ENCODE peak calls at places on chromosomes 4 and X, in four cellular contexts. M is WTC11, L is GM12878, S is HepG2. W is an unnamed sample.

GRCh38 chr4:51843309-51844156 is 580 bp downstream of the DCUN1D4 start:
- DNase-seq in M (peak; percentile 58), L (no peak), S (peak; percentile 28), W (peak; percentile 87)

GRCh38 chr4:149223659-149224058 is 592.0 kb downstream of the IQCM start:
- DNase-seq in M (no peak), L (no peak), S (no peak), W (no peak)

GRCh38 chrX:106862972-106863688 is 40.0 kb downstream of the RIPPLY1 start:
- DNase-seq in M (peak; percentile 47), L (no peak), S (peak; percentile 3), W (peak; percentile 20)

GRCh38 chr4:27787195-27787594 is 926.6 kb downstream of the STIM2 start:
- DNase-seq in M (no peak), L (no peak), S (no peak), W (no peak)

GRCh38 chrX:145410622-145411021 is 163.3 kb downstream of the SPANXN1 start:
- DNase-seq in M (no peak), L (no peak), S (no peak), W (no peak)

GRCh38 chr4:87419578-87420249 is 2.7 kb upstream of the NUDT9 start:
- DNase-seq in M (no peak), L (no peak), S (peak; percentile 91), W (no peak)

GRCh38 chr4:153649572-153649991 is 34.5 kb upstream of the TLR2 start:
- DNase-seq in M (peak; percentile 19), L (no peak), S (peak; percentile 21), W (no peak)

GRCh38 chr4:16827762-16828724 is 70.4 kb downstream of the LDB2 start:
- DNase-seq in M (no peak), L (no peak), S (no peak), W (no peak)

GRCh38 chrX:44244008-44244407 is 99.5 kb downstream of the EFHC2 start:
- DNase-seq in M (no peak), L (no peak), S (no peak), W (no peak)

GRCh38 chr4:26590639-26591038 is 6.8 kb downstream of the TBC1D19 start:
- DNase-seq in M (no peak), L (no peak), S (no peak), W (no peak)

GRCh38 chrX:18036394-18036793 is 175.3 kb upstream of the RAI2 start:
- DNase-seq in M (no peak), L (no peak), S (no peak), W (no peak)

GRCh38 chrX:97070346-97070745 is 186.6 kb downstream of the RPA4 start:
- DNase-seq in M (no peak), L (no peak), S (no peak), W (no peak)

GRCh38 chrX:155819966-155820491 is 61.1 kb upstream of the VAMP7 start:
- DNase-seq in M (peak; percentile 58), L (peak; percentile 11), S (peak; percentile 49), W (peak; percentile 80)

GRCh38 chr4:106312377-106312776 is 3.6 kb downstream of the TBCK start:
- DNase-seq in M (no peak), L (no peak), S (no peak), W (no peak)

DNA sequence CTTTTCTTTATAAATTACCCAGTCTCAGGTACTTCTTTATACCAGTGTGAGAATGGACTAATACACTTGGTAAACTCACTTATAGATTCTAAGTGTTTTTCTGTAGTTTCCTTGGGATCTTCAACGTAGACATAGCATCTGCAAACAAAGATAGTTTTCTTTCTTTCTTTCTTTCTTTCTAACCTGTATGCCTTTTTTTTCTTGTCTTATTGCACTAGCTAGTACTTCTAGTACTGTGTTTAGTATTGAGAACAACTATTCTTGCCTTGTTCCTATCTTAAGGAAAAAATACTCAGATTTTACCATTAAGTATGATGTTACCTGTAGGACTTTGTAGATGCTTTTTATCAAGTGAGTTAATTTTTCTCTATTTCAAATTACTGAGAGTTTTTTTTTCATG is 102.2 kb downstream of the EDA start:
- DNase-seq in M (no peak), L (no peak), S (no peak), W (no peak)
- TF ChIP-seq CREM in M (no peak), L (no peak), S (no peak), W (no peak)

DNA sequence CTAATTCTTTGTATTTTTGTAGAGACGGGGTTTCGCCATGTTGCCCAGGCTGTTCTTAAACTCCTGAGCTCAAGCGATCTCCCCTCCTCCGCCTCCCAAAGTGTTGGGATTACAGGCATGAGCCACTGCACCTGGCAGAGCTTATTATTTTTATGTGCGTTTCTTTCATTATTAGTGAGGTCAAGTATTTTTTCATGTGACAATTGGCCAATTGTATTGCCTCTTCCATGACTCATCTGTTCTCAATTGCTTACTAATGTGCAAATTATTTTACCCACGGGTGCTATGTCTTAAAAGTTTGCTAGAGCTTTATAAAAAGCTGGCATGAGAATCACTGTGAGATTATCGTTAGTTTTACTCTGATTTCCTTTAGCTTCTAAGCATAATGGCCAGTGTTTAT is 13.0 kb upstream of the ARX start:
- DNase-seq in M (no peak), L (no peak), S (no peak), W (no peak)
- TF ChIP-seq CREM in M (no peak), L (no peak), S (no peak), W (no peak)

DNA sequence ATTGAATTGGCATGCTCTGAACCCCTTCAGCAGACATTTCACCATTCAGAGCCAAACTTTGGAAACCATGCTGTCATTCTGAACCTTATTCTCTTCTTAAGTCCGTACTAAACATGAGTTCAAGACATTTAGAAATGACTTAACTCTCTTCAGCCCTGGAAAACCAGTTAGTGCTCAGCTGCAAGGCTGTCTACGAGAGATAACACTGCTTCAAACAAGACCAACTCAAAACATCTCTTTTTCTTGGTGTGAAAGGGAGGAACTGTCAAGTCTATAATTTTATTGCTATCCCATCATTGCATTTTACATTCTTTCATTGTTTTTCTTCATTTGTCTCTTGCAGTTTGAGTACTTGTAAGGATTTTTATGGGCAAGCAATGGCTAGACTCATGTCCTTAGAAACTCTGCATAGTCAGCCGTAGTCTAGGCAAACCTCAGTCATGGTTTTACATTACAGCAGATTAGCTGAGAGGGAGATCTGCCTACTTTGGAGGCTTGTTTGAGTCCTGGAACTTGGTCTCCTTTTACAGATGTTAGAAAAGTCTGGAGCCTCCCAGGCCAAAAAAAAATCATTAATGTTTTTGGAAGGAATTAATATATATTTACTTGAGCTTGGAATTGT is 120.5 kb upstream of the JADE1 start:
- DNase-seq in M (no peak), L (no peak), S (no peak), W (no peak)
- TF ChIP-seq CREM in M (no peak), L (no peak), S (no peak), W (no peak)

GRCh38 chrX:148381603-148382002 is 118.8 kb upstream of the AFF2 start:
- DNase-seq in M (no peak), L (peak; percentile 8), S (no peak), W (no peak)
- TF ChIP-seq CREM in M (no peak), L (no peak), S (no peak), W (no peak)

GRCh38 chr4:25578431-25578830 is 77.2 kb upstream of the SLC34A2 start:
- DNase-seq in M (no peak), L (no peak), S (no peak), W (no peak)
- TF ChIP-seq CREM in M (no peak), L (no peak), S (no peak), W (no peak)

DNA sequence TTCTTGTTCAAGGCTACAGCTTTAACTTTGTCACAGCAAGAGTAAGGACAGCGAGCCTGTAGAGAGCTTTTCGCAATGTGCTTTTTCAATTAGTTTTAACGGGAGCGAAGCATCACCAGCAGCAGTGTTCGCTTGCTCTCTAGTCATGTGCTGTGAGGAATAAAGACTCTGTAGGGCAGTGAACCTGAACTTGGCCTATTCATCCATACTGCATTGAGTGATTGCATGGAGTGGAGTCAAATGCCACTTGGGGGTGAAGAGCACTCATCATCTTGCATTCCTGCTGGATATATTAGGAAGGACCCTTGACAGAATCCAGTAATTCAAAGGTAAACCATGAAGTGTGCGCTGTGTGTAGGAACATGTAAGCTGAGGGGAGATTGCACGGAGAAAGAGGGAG is 240.0 kb downstream of the FRMPD4 start:
- DNase-seq in M (no peak), L (no peak), S (no peak), W (no peak)
- TF ChIP-seq CREM in M (no peak), L (no peak), S (no peak), W (no peak)

GRCh38 chr4:147247577-147247976 is 233.3 kb upstream of the EDNRA start:
- DNase-seq in M (no peak), L (no peak), S (no peak), W (no peak)

GRCh38 chr4:147246096-147246495 is 234.8 kb upstream of the EDNRA start:
- DNase-seq in M (no peak), L (no peak), S (no peak), W (no peak)

GRCh38 chr4:147250062-147250461 is 230.8 kb upstream of the EDNRA start:
- DNase-seq in M (no peak), L (no peak), S (no peak), W (no peak)

GRCh38 chr4:147244786-147245185 is 236.1 kb upstream of the EDNRA start:
- DNase-seq in M (no peak), L (no peak), S (no peak), W (no peak)
- TF ChIP-seq CREM in M (no peak), L (no peak), S (no peak), W (no peak)

W was measured in K562.